ENCODE peak calls at places on chromosomes 16 and 17, in eight cellular contexts. One of them, this sample, is unnamed.

GRCh38 chr16:86252596-86252995 is 257.7 kb upstream of the FOXF1 start:
- DNase-seq in heart left ventricle: no peak
- DNase-seq in epithelial cell of proximal tubule: no peak
- DNase-seq in mesothelial cell of epicardium: no peak
- DNase-seq in dorsolateral prefrontal cortex: no peak
- DNase-seq in GM23338: peak; percentile 89
- DNase-seq in tibial artery: no peak
- DNase-seq in foreskin fibroblast: peak; percentile 31
- DNase-seq in this sample: no peak

GRCh38 chr17:40499551-40500189 is 1.8 kb downstream of the TNS4 start:
- DNase-seq in heart left ventricle: peak; percentile 88
- DNase-seq in epithelial cell of proximal tubule: no peak
- DNase-seq in mesothelial cell of epicardium: peak; percentile 73
- DNase-seq in dorsolateral prefrontal cortex: no peak
- DNase-seq in GM23338: peak; percentile 94
- DNase-seq in tibial artery: peak; percentile 96
- DNase-seq in foreskin fibroblast: peak; percentile 86
- DNase-seq in this sample: no peak

GRCh38 chr17:27977751-27978688 is 64.5 kb upstream of the NLK start:
- DNase-seq in heart left ventricle: no peak
- DNase-seq in epithelial cell of proximal tubule: no peak
- DNase-seq in mesothelial cell of epicardium: no peak
- DNase-seq in dorsolateral prefrontal cortex: no peak
- DNase-seq in GM23338: no peak
- DNase-seq in tibial artery: no peak
- DNase-seq in foreskin fibroblast: peak; percentile 13
- DNase-seq in this sample: no peak

GRCh38 chr16:13463619-13464018 is 456.3 kb upstream of the ERCC4 start:
- DNase-seq in heart left ventricle: no peak
- DNase-seq in epithelial cell of proximal tubule: no peak
- DNase-seq in mesothelial cell of epicardium: no peak
- DNase-seq in dorsolateral prefrontal cortex: no peak
- DNase-seq in GM23338: no peak
- DNase-seq in tibial artery: no peak
- DNase-seq in foreskin fibroblast: no peak
- DNase-seq in this sample: no peak

GRCh38 chr17:68613739-68614298 is 12.7 kb upstream of the FAM20A start:
- DNase-seq in heart left ventricle: peak; percentile 46
- DNase-seq in epithelial cell of proximal tubule: no peak
- DNase-seq in mesothelial cell of epicardium: no peak
- DNase-seq in dorsolateral prefrontal cortex: no peak
- DNase-seq in GM23338: peak; percentile 97
- DNase-seq in tibial artery: no peak
- DNase-seq in foreskin fibroblast: peak; percentile 59
- DNase-seq in this sample: no peak

GRCh38 chr17:66040402-66040801 is 151.5 kb downstream of the CEP112 start:
- DNase-seq in heart left ventricle: no peak
- DNase-seq in epithelial cell of proximal tubule: no peak
- DNase-seq in mesothelial cell of epicardium: no peak
- DNase-seq in dorsolateral prefrontal cortex: no peak
- DNase-seq in GM23338: peak; percentile 23
- DNase-seq in tibial artery: no peak
- DNase-seq in foreskin fibroblast: no peak
- DNase-seq in this sample: no peak

GRCh38 chr16:68539704-68540370 is 746 bp downstream of the ZFP90 start:
- DNase-seq in heart left ventricle: no peak
- DNase-seq in epithelial cell of proximal tubule: no peak
- DNase-seq in mesothelial cell of epicardium: no peak
- DNase-seq in dorsolateral prefrontal cortex: no peak
- DNase-seq in GM23338: peak; percentile 62
- DNase-seq in tibial artery: no peak
- DNase-seq in foreskin fibroblast: peak; percentile 40
- DNase-seq in this sample: peak; percentile 33

GRCh38 chr17:77516902-77517301 is 376.1 kb downstream of the SEC14L1 start:
- DNase-seq in heart left ventricle: no peak
- DNase-seq in epithelial cell of proximal tubule: peak; percentile 47
- DNase-seq in mesothelial cell of epicardium: no peak
- DNase-seq in dorsolateral prefrontal cortex: peak; percentile 13
- DNase-seq in GM23338: no peak
- DNase-seq in tibial artery: peak; percentile 3
- DNase-seq in foreskin fibroblast: peak; percentile 78
- DNase-seq in this sample: no peak

GRCh38 chr17:9241371-9241712 is 220.0 kb downstream of the NTN1 start:
- DNase-seq in heart left ventricle: peak; percentile 63
- DNase-seq in epithelial cell of proximal tubule: no peak
- DNase-seq in mesothelial cell of epicardium: no peak
- DNase-seq in dorsolateral prefrontal cortex: no peak
- DNase-seq in GM23338: no peak
- DNase-seq in tibial artery: peak; percentile 82
- DNase-seq in foreskin fibroblast: peak; percentile 44
- DNase-seq in this sample: no peak

GRCh38 chr17:31750578-31750977 is 108.5 kb downstream of the COPRS start:
- DNase-seq in heart left ventricle: no peak
- DNase-seq in epithelial cell of proximal tubule: no peak
- DNase-seq in mesothelial cell of epicardium: no peak
- DNase-seq in dorsolateral prefrontal cortex: no peak
- DNase-seq in GM23338: no peak
- DNase-seq in tibial artery: no peak
- DNase-seq in foreskin fibroblast: no peak
- DNase-seq in this sample: no peak

GRCh38 chr16:67801889-67802288 is 4.5 kb downstream of the RANBP10 start:
- DNase-seq in heart left ventricle: no peak
- DNase-seq in epithelial cell of proximal tubule: no peak
- DNase-seq in mesothelial cell of epicardium: no peak
- DNase-seq in dorsolateral prefrontal cortex: no peak
- DNase-seq in GM23338: no peak
- DNase-seq in tibial artery: no peak
- DNase-seq in foreskin fibroblast: no peak
- DNase-seq in this sample: no peak

GRCh38 chr16:85822145-85822544 is 22.6 kb downstream of the COX4I1 start:
- DNase-seq in heart left ventricle: no peak
- DNase-seq in epithelial cell of proximal tubule: no peak
- DNase-seq in mesothelial cell of epicardium: no peak
- DNase-seq in dorsolateral prefrontal cortex: no peak
- DNase-seq in GM23338: no peak
- DNase-seq in tibial artery: no peak
- DNase-seq in foreskin fibroblast: no peak
- DNase-seq in this sample: no peak

GRCh38 chr17:57875109-57876022 is 25.5 kb upstream of the MRPS23 start:
- DNase-seq in heart left ventricle: peak; percentile 84
- DNase-seq in epithelial cell of proximal tubule: peak; percentile 75
- DNase-seq in mesothelial cell of epicardium: peak; percentile 81
- DNase-seq in dorsolateral prefrontal cortex: peak; percentile 83
- DNase-seq in GM23338: peak; percentile 91
- DNase-seq in tibial artery: peak; percentile 94
- DNase-seq in foreskin fibroblast: peak; percentile 99
- DNase-seq in this sample: no peak

GRCh38 chr17:73623247-73623646 is 21.0 kb downstream of the SDK2 start:
- DNase-seq in heart left ventricle: no peak
- DNase-seq in epithelial cell of proximal tubule: no peak
- DNase-seq in mesothelial cell of epicardium: no peak
- DNase-seq in dorsolateral prefrontal cortex: no peak
- DNase-seq in GM23338: no peak
- DNase-seq in tibial artery: no peak
- DNase-seq in foreskin fibroblast: no peak
- DNase-seq in this sample: no peak

GRCh38 chr17:73620414-73620813 is 23.8 kb downstream of the SDK2 start:
- DNase-seq in heart left ventricle: no peak
- DNase-seq in epithelial cell of proximal tubule: no peak
- DNase-seq in mesothelial cell of epicardium: no peak
- DNase-seq in dorsolateral prefrontal cortex: no peak
- DNase-seq in GM23338: no peak
- DNase-seq in tibial artery: no peak
- DNase-seq in foreskin fibroblast: no peak
- DNase-seq in this sample: no peak

GRCh38 chr17:73622381-73622780 is 21.9 kb downstream of the SDK2 start:
- DNase-seq in heart left ventricle: no peak
- DNase-seq in epithelial cell of proximal tubule: no peak
- DNase-seq in mesothelial cell of epicardium: no peak
- DNase-seq in dorsolateral prefrontal cortex: no peak
- DNase-seq in GM23338: no peak
- DNase-seq in tibial artery: no peak
- DNase-seq in foreskin fibroblast: no peak
- DNase-seq in this sample: no peak

GRCh38 chr17:73624496-73624988 is 19.7 kb downstream of the SDK2 start:
- DNase-seq in heart left ventricle: no peak
- DNase-seq in epithelial cell of proximal tubule: no peak
- DNase-seq in mesothelial cell of epicardium: no peak
- DNase-seq in dorsolateral prefrontal cortex: no peak
- DNase-seq in GM23338: no peak
- DNase-seq in tibial artery: no peak
- DNase-seq in foreskin fibroblast: no peak
- DNase-seq in this sample: no peak

GRCh38 chr17:73621685-73622084 is 22.6 kb downstream of the SDK2 start:
- DNase-seq in heart left ventricle: no peak
- DNase-seq in epithelial cell of proximal tubule: no peak
- DNase-seq in mesothelial cell of epicardium: no peak
- DNase-seq in dorsolateral prefrontal cortex: no peak
- DNase-seq in GM23338: no peak
- DNase-seq in tibial artery: no peak
- DNase-seq in foreskin fibroblast: no peak
- DNase-seq in this sample: no peak
- TF ChIP-seq CTCF in heart left ventricle: no peak
- TF ChIP-seq CTCF in epithelial cell of proximal tubule: no peak
- TF ChIP-seq CTCF in mesothelial cell of epicardium: no peak
- TF ChIP-seq CTCF in dorsolateral prefrontal cortex: no peak
- TF ChIP-seq CTCF in GM23338: no peak
- TF ChIP-seq CTCF in tibial artery: no peak
- TF ChIP-seq CTCF in foreskin fibroblast: no peak
- TF ChIP-seq CTCF in this sample: no peak

GRCh38 chr16:20944861-20945390 is 44.4 kb downstream of the LYRM1 start:
- DNase-seq in heart left ventricle: no peak
- DNase-seq in epithelial cell of proximal tubule: no peak
- DNase-seq in mesothelial cell of epicardium: no peak
- DNase-seq in dorsolateral prefrontal cortex: no peak
- DNase-seq in GM23338: peak; percentile 16
- DNase-seq in tibial artery: no peak
- DNase-seq in foreskin fibroblast: peak; percentile 36
- DNase-seq in this sample: no peak
- TF ChIP-seq CTCF in heart left ventricle: peak; percentile 22
- TF ChIP-seq CTCF in epithelial cell of proximal tubule: peak; percentile 16
- TF ChIP-seq CTCF in mesothelial cell of epicardium: no peak
- TF ChIP-seq CTCF in dorsolateral prefrontal cortex: no peak
- TF ChIP-seq CTCF in GM23338: no peak
- TF ChIP-seq CTCF in tibial artery: peak; percentile 26
- TF ChIP-seq CTCF in foreskin fibroblast: no peak
- TF ChIP-seq CTCF in this sample: no peak

DNA sequence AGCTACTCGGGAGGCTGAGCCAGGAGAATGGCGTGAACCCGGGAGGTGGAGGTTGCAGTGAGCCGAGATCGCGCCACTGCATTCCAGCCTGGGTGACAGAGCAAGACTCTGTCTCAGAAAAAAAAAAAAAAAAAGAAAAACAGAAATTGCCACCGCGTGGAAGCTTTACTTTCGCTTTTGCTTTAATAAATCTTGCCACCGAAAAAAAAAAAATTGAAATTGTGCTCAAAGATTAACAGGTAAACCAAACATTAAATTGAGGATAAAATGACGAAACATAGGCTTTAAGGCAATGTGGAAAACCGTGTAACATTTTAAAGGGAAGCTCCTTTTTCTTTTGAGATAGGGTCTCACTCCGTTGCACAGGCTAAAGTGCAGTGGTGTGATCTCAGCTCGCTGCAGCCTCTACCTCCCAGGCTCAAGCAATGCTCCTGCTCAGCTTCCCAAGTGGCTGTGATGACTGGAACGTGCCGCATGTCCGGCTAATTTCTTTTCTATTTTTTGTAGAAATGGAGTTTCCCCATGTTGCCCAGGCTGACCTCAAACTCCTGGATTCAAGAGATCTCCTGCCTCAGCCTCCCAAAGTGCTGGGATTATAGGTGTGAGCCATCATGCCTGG is 40.1 kb downstream of the ZNF276 start:
- DNase-seq in heart left ventricle: no peak
- DNase-seq in epithelial cell of proximal tubule: no peak
- DNase-seq in mesothelial cell of epicardium: no peak
- DNase-seq in dorsolateral prefrontal cortex: no peak
- DNase-seq in GM23338: no peak
- DNase-seq in tibial artery: no peak
- DNase-seq in foreskin fibroblast: no peak
- DNase-seq in this sample: no peak
- TF ChIP-seq CTCF in heart left ventricle: no peak
- TF ChIP-seq CTCF in epithelial cell of proximal tubule: no peak
- TF ChIP-seq CTCF in mesothelial cell of epicardium: no peak
- TF ChIP-seq CTCF in dorsolateral prefrontal cortex: no peak
- TF ChIP-seq CTCF in GM23338: no peak
- TF ChIP-seq CTCF in tibial artery: no peak
- TF ChIP-seq CTCF in foreskin fibroblast: no peak
- TF ChIP-seq CTCF in this sample: no peak

GRCh38 chr17:7560172-7561027 is 1.3 kb upstream of the SENP3 start:
- DNase-seq in heart left ventricle: peak; percentile 59
- DNase-seq in epithelial cell of proximal tubule: no peak
- DNase-seq in mesothelial cell of epicardium: peak; percentile 80
- DNase-seq in dorsolateral prefrontal cortex: no peak
- DNase-seq in GM23338: peak; percentile 94
- DNase-seq in tibial artery: peak; percentile 79
- DNase-seq in foreskin fibroblast: peak; percentile 78
- DNase-seq in this sample: no peak
- TF ChIP-seq CTCF in heart left ventricle: peak; percentile 66
- TF ChIP-seq CTCF in epithelial cell of proximal tubule: peak; percentile 74
- TF ChIP-seq CTCF in mesothelial cell of epicardium: peak; percentile 36
- TF ChIP-seq CTCF in dorsolateral prefrontal cortex: peak; percentile 39
- TF ChIP-seq CTCF in GM23338: peak; percentile 60
- TF ChIP-seq CTCF in tibial artery: peak; percentile 49
- TF ChIP-seq CTCF in foreskin fibroblast: peak; percentile 69
- TF ChIP-seq CTCF in this sample: no peak

This sample was measured in natural killer cell.